ENCODE peak calls at places on chromosomes 7 and 10, in four cellular contexts. T is HTR-8/SVneo, I is NCI-H1436, V is body of pancreas. H is an unnamed sample.

GRCh38 chr7:72709909-72710308 is 118.1 kb downstream of the TYW1B start:
- DNase-seq in T (no peak), I (no peak), V (no peak), H (no peak)

GRCh38 chr10:124259139-124259825 is 159.4 kb downstream of the OAT start:
- DNase-seq in I (no peak), V (no peak), T (no peak), H (no peak)

GRCh38 chr10:122170802-122171201 is 100.3 kb upstream of the BTBD16 start:
- DNase-seq in V (no peak), T (no peak), I (no peak), H (no peak)

GRCh38 chr10:60135020-60135419 is 228.7 kb upstream of the CCDC6 start:
- DNase-seq in T (no peak), V (no peak), I (no peak), H (no peak)

GRCh38 chr10:18238875-18239485 is 98.8 kb downstream of the CACNB2 start:
- DNase-seq in V (no peak), I (peak), T (peak), H (no peak)

GRCh38 chr10:12588091-12588850 is 238.9 kb downstream of the CAMK1D start:
- DNase-seq in T (no peak), V (no peak), I (peak), H (no peak)

GRCh38 chr10:113718974-113719822 is 32.3 kb upstream of the PLEKHS1 start:
- DNase-seq in I (no peak), T (no peak), V (no peak), H (no peak)

GRCh38 chr10:43195557-43195956 is 57.3 kb downstream of the CSGALNACT2 start:
- DNase-seq in T (no peak), V (no peak), I (no peak), H (no peak)

GRCh38 chr10:44978213-44978569 is 418 bp downstream of the DEPP1 start:
- DNase-seq in I (no peak), T (no peak), V (no peak), H (no peak)

GRCh38 chr10:111785921-111786320 is 397.6 kb downstream of the GPAM start:
- DNase-seq in V (no peak), T (no peak), I (no peak), H (no peak)

GRCh38 chr10:126166797-126167196 is 221.5 kb downstream of the ADAM12 start:
- DNase-seq in I (no peak), T (no peak), V (no peak), H (no peak)

H was measured in T-helper 22 cell.